ENCODE peak calls at places on chromosome 6, in ten cellular contexts. P, A, L, X, C, D, U, B, W and T are unnamed samples. For H3K4me1, the result is how much of the 10 kb centered on the place peaks cover.

GRCh38 chr6:54291738-54292137 is 16.5 kb upstream of the TINAG start:
- DNase-seq in P (no peak), A (no peak), L (peak), X (no peak), C (no peak), D (no peak), U (no peak), B (no peak), W (no peak), T (no peak)

GRCh38 chr6:34025112-34025807 is 120.6 kb downstream of the GRM4 start:
- DNase-seq in P (no peak), A (no peak), L (no peak), X (no peak), C (no peak), D (peak), U (no peak), B (no peak), W (no peak), T (no peak)

GRCh38 chr6:70790483-70790882 is 122.8 kb downstream of the SMAP1 start:
- DNase-seq in P (no peak), A (no peak), L (no peak), X (no peak), C (no peak), D (no peak), U (no peak), B (no peak), W (no peak), T (no peak)

GRCh38 chr6:87918461-87918941 is 129.1 kb upstream of the SPACA1 start:
- DNase-seq in P (no peak), A (no peak), L (no peak), X (no peak), C (no peak), D (no peak), U (no peak), B (no peak), W (no peak), T (no peak)

GRCh38 chr6:167826230-167827061 is at the start of gene AFDN:
- DNase-seq in P (no peak), A (peak), L (peak), X (peak), C (peak), D (peak), U (peak), B (peak), W (peak), T (peak)

GRCh38 chr6:111888928-111889696 is 15.9 kb upstream of the FYN start:
- DNase-seq in P (no peak), A (no peak), L (peak), X (peak), C (no peak), D (peak), U (no peak), B (no peak), W (peak), T (peak)

GRCh38 chr6:87806098-87806497 is 104.1 kb upstream of the AKIRIN2 start:
- DNase-seq in P (no peak), A (no peak), L (no peak), X (no peak), C (no peak), D (no peak), U (no peak), B (no peak), W (no peak), T (no peak)

GRCh38 chr6:168181776-168182765 is 103.1 kb upstream of the FRMD1 start:
- DNase-seq in P (no peak), A (no peak), L (no peak), X (no peak), C (no peak), D (no peak), U (peak), B (no peak), W (peak), T (no peak)

GRCh38 chr6:43728586-43728985 is 41.0 kb upstream of the MRPS18A start:
- DNase-seq in P (no peak), A (no peak), L (no peak), X (no peak), C (no peak), D (no peak), U (no peak), B (peak), W (peak), T (no peak)

GRCh38 chr6:137873273-137873762 is 6.3 kb downstream of the TNFAIP3 start:
- DNase-seq in P (peak), A (peak), L (peak), X (no peak), C (peak), D (no peak), U (peak), B (no peak), W (peak), T (peak)

GRCh38 chr6:33079575-33079974 is 3.8 kb downstream of the HLA-DPB1 start:
- DNase-seq in P (no peak), A (no peak), L (no peak), X (no peak), C (no peak), D (no peak), U (no peak), B (no peak), W (no peak), T (no peak)

GRCh38 chr6:117906905-117907599 is at the start of gene SLC35F1:
- DNase-seq in P (no peak), A (peak), L (peak), X (peak), C (no peak), D (peak), U (no peak), B (peak), W (no peak), T (peak)

GRCh38 chr6:32432050-32432450 is 7.6 kb upstream of the HLA-DRA start:
- DNase-seq in P (no peak), A (no peak), L (peak), X (peak), C (no peak), D (no peak), U (no peak), B (no peak), W (no peak), T (no peak)

GRCh38 chr6:161139766-161140553 is 133.9 kb downstream of the AGPAT4 start:
- DNase-seq in P (no peak), A (peak), L (peak), X (no peak), C (peak), D (no peak), U (no peak), B (no peak), W (peak), T (no peak)
- TF ChIP-seq CTCF in P (no peak), A (no peak), L (no peak), X (no peak), C (peak), D (no peak), U (no peak), B (no peak), W (peak), T (no peak)

GRCh38 chr6:144647971-144648651 is 363.0 kb downstream of the UTRN start:
- DNase-seq in P (no peak), A (no peak), L (no peak), X (no peak), C (no peak), D (no peak), U (no peak), B (no peak), W (no peak), T (no peak)

GRCh38 chr6:144649085-144649484 is 363.9 kb downstream of the UTRN start:
- DNase-seq in P (no peak), A (no peak), L (no peak), X (no peak), C (no peak), D (no peak), U (no peak), B (no peak), W (no peak), T (no peak)

GRCh38 chr6:144646066-144646800 is 361.1 kb downstream of the UTRN start:
- DNase-seq in P (no peak), A (no peak), L (peak), X (no peak), C (no peak), D (no peak), U (no peak), B (no peak), W (no peak), T (no peak)

GRCh38 chr6:144647406-144647964 is 362.4 kb downstream of the UTRN start:
- DNase-seq in P (no peak), A (no peak), L (no peak), X (no peak), C (no peak), D (no peak), U (no peak), B (no peak), W (no peak), T (no peak)

GRCh38 chr6:144644776-144645175 is 359.6 kb downstream of the UTRN start:
- DNase-seq in P (no peak), A (no peak), L (peak), X (no peak), C (no peak), D (no peak), U (no peak), B (no peak), W (no peak), T (no peak)
- H3K27ac ChIP-seq in P (no peak), A (no peak), L (no peak), X (no peak), C (no peak), D (no peak), U (no peak), B (no peak), W (no peak), T (no peak)

GRCh38 chr6:79071547-79071946 is 6.5 kb downstream of the PHIP start:
- DNase-seq in P (no peak), A (no peak), L (no peak), X (no peak), C (no peak), D (no peak), U (no peak), B (no peak), W (no peak), T (no peak)
- H3K4me1 ChIP-seq in P (half or more), A (half or more), L (under half), X (under half), C (half or more), D (under half), U (under half), B (under half), W (under half), T (under half)

DNA sequence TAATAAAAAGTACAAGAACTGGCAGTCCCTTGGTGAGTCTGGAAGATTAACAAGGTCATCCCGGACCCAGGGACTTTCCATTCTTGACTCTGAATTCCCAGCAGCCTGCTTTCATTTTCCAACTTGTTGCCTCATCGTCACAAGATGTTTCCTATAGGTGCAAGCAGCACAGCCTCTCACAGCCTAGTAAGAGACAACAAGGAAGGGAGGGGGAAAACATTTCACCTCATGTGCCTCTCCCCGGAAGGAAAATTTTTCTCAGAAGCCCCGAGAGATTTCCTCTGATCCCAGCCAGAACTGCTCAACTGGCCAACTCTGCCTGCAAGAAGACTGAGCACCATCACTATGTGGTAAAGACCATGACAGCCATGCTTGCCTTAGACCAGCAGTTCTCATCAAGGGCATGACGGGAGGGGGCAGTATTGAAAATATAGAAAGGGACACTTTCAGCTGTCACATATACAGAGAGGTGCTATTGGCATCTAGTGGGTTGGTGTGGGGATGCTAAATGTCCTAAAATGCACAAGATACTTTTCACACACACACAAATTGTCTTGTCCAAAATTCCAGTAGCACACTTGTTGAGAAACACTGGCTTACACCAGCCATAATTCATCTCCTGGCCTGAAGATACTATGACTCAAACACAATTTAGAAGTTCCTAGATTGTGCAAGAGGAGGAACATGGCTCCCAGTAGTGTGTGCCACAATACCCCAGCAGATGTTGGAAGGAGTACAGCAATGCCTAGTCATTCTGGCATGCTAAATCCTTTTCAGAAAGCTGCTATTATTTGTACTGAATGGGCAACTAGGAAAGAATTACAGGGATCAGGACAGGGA is 10.8 kb upstream of the WTAP start:
- DNase-seq in P (peak), A (no peak), L (peak), X (no peak), C (no peak), D (no peak), U (peak), B (no peak), W (peak), T (peak)
- TF ChIP-seq CTCF in P (no peak), A (no peak), L (no peak), X (no peak), C (no peak), D (no peak), U (no peak), B (no peak), W (no peak), T (no peak)

GRCh38 chr6:169701218-169701952 is 444 bp downstream of the WDR27 start:
- DNase-seq in P (no peak), A (no peak), L (no peak), X (no peak), C (no peak), D (no peak), U (peak), B (no peak), W (peak), T (peak)
- H3K27ac ChIP-seq in P (peak), A (peak), L (peak), X (peak), C (peak), D (peak), U (peak), B (peak), W (peak), T (peak)

DNA sequence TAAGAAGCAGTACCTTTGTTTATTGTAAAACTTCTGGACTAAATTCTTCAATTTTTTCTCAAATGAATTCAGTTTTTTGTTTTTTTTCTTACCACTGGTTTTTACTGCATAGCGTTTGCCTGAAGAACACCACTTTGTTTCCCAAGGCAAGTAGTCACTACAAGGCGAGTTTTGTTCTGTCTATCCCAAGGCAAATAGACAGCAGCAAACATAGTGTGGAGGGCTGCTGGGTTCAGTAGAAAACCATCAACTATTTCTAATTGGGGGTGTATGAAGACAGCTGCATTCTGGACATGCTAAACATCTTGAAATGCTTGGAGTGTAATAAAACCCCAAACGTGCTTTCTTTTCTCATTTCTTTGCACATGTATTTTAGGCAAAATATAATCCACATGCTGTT is 197.4 kb downstream of the ESR1 start:
- DNase-seq in P (no peak), A (no peak), L (no peak), X (no peak), C (no peak), D (no peak), U (no peak), B (no peak), W (no peak), T (no peak)
- H3K4me1 ChIP-seq in P (under half), A (under half), L (under half), X (under half), C (under half), D (under half), U (under half), B (under half), W (under half), T (under half)

GRCh38 chr6:125953502-125953875 is 3.1 kb upstream of the HINT3 start:
- DNase-seq in P (no peak), A (peak), L (no peak), X (no peak), C (no peak), D (peak), U (no peak), B (peak), W (no peak), T (no peak)
- TF ChIP-seq CTCF in P (no peak), A (peak), L (peak), X (no peak), C (no peak), D (no peak), U (no peak), B (no peak), W (no peak), T (no peak)